ENCODE peak calls at places on chromosomes 7 and 10, in seven cellular contexts. T is effector memory CD8-positive, alpha-beta T cell; V is islet precursor cell; I is T-cell; M is left ventricle myocardium inferior; U is fibroblast of mammary gland; L is transverse colon. Q is an unnamed sample.

GRCh38 chr7:96084880-96085551 is 236.9 kb downstream of the SLC25A13 start:
- DNase-seq in T (no peak), V (no peak), I (no peak), M (no peak), U (peak; percentile 84), L (no peak), Q (no peak)

GRCh38 chr10:69344591-69345244 is 66.4 kb downstream of the HK1 start:
- DNase-seq in T (no peak), V (no peak), I (peak; percentile 23), M (no peak), U (no peak), L (no peak), Q (peak; percentile 52)

GRCh38 chr7:116986611-116987565 is 33.6 kb downstream of the ST7 start:
- DNase-seq in T (no peak), V (no peak), I (no peak), M (no peak), U (no peak), L (no peak), Q (no peak)

GRCh38 chr10:119246862-119247549 is 39.6 kb downstream of the GRK5 start:
- DNase-seq in T (no peak), V (no peak), I (no peak), M (no peak), U (peak; percentile 91), L (no peak), Q (no peak)

GRCh38 chr10:14602807-14603538 is 171.7 kb downstream of the FAM107B start:
- DNase-seq in T (no peak), V (no peak), I (no peak), M (no peak), U (no peak), L (no peak), Q (no peak)

GRCh38 chr7:47622946-47623640 is 41.2 kb upstream of the TNS3 start:
- DNase-seq in T (no peak), V (peak; percentile 66), I (no peak), M (no peak), U (peak; percentile 95), L (no peak), Q (no peak)

GRCh38 chr7:132381742-132382472 is 194.4 kb downstream of the PLXNA4 start:
- DNase-seq in T (no peak), V (no peak), I (no peak), M (no peak), U (no peak), L (no peak), Q (no peak)

GRCh38 chr7:100692578-100692961 is 1.5 kb downstream of the GIGYF1 start:
- DNase-seq in T (no peak), V (no peak), I (no peak), M (no peak), U (no peak), L (no peak), Q (no peak)

GRCh38 chr7:2566890-2567662 is 8.3 kb downstream of the IQCE start:
- DNase-seq in T (no peak), V (no peak), I (no peak), M (peak; percentile 43), U (peak; percentile 16), L (peak; percentile 60), Q (no peak)

GRCh38 chr7:16494551-16494950 is 29.0 kb upstream of the SOSTDC1 start:
- DNase-seq in T (no peak), V (no peak), I (no peak), M (no peak), U (no peak), L (no peak), Q (no peak)

GRCh38 chr7:27901028-27901760 is 161.2 kb downstream of the TAX1BP1 start:
- DNase-seq in T (peak; percentile 9), V (no peak), I (no peak), M (no peak), U (peak; percentile 71), L (no peak), Q (no peak)

GRCh38 chr7:23687011-23687410 is 7.0 kb downstream of the FAM221A start:
- DNase-seq in T (no peak), V (no peak), I (no peak), M (no peak), U (no peak), L (no peak), Q (no peak)

GRCh38 chr7:159031750-159032149 is 112.9 kb downstream of the VIPR2 start:
- DNase-seq in T (no peak), V (peak; percentile 45), I (no peak), M (no peak), U (no peak), L (peak; percentile 6), Q (no peak)

GRCh38 chr10:4704034-4704545 is 121.9 kb upstream of the AKR1E2 start:
- DNase-seq in T (no peak), V (no peak), I (no peak), M (no peak), U (peak; percentile 91), L (peak; percentile 17), Q (no peak)

GRCh38 chr7:41685684-41686083 is 17.2 kb downstream of the INHBA start:
- DNase-seq in T (no peak), V (no peak), I (no peak), M (no peak), U (peak; percentile 65), L (no peak), Q (no peak)

GRCh38 chr10:124470544-124471449 is 9.2 kb downstream of the LHPP start:
- DNase-seq in T (no peak), V (no peak), I (no peak), M (no peak), U (no peak), L (no peak), Q (no peak)

GRCh38 chr7:85734823-85735222 is 548.0 kb upstream of the SEMA3D start:
- DNase-seq in T (no peak), V (no peak), I (no peak), M (no peak), U (no peak), L (no peak), Q (no peak)

GRCh38 chr7:139683137-139683871 is 94.5 kb downstream of the HIPK2 start:
- DNase-seq in T (no peak), V (no peak), I (no peak), M (no peak), U (peak; percentile 52), L (peak; percentile 35), Q (no peak)

GRCh38 chr7:22667562-22668239 is 59.3 kb upstream of the IL6 start:
- DNase-seq in T (no peak), V (peak; percentile 83), I (no peak), M (no peak), U (peak; percentile 84), L (no peak), Q (no peak)

GRCh38 chr7:45872116-45873034 is 507 bp downstream of the CCDC201 start:
- DNase-seq in T (no peak), V (no peak), I (no peak), M (no peak), U (no peak), L (no peak), Q (no peak)

GRCh38 chr7:98788921-98789320 is 80.9 kb downstream of the TMEM130 start:
- DNase-seq in T (no peak), V (no peak), I (no peak), M (no peak), U (no peak), L (no peak), Q (no peak)

GRCh38 chr10:13865758-13866491 is 279.2 kb downstream of the PRPF18 start:
- DNase-seq in T (no peak), V (peak; percentile 97), I (no peak), M (no peak), U (peak; percentile 83), L (no peak), Q (no peak)

GRCh38 chr7:111429781-111430180 is 132.5 kb downstream of the IMMP2L start:
- DNase-seq in T (no peak), V (no peak), I (no peak), M (no peak), U (peak; percentile 20), L (no peak), Q (no peak)

GRCh38 chr7:95529701-95530100 is 44.0 kb downstream of the ASB4 start:
- DNase-seq in T (no peak), V (no peak), I (no peak), M (no peak), U (no peak), L (no peak), Q (no peak)

GRCh38 chr10:64394744-64395143 is 873.5 kb downstream of the REEP3 start:
- DNase-seq in T (no peak), V (peak; percentile 53), I (no peak), M (no peak), U (peak; percentile 12), L (no peak), Q (no peak)

GRCh38 chr7:74306737-74307469 is 17.7 kb downstream of the CLIP2 start:
- DNase-seq in T (no peak), V (peak; percentile 68), I (no peak), M (peak; percentile 54), U (peak; percentile 81), L (peak; percentile 38), Q (no peak)

GRCh38 chr7:149599636-149600206 is 102.1 kb upstream of the ZNF746 start:
- DNase-seq in T (no peak), V (no peak), I (no peak), M (no peak), U (no peak), L (no peak), Q (no peak)